ENCODE peak calls at places on chromosomes 1 and 21, in eight cellular contexts. Y is NB4, T is neural crest cell, O is IMR-90, U is lung, W is GM10248, F is thoracic aorta, G is lower lobe of right lung. Z is an unnamed sample.

GRCh38 chr1:206814716-206815341 is 42.5 kb upstream of the IL10 start:
- DNase-seq in T (no peak), U (no peak), G (no peak), W (no peak), F (no peak), O (peak), Y (no peak), Z (no peak)

GRCh38 chr1:3467096-3468036 is 12.9 kb downstream of the ARHGEF16 start:
- DNase-seq in T (no peak), W (no peak), Y (no peak), F (no peak), G (peak), U (no peak), O (no peak), Z (no peak)

GRCh38 chr1:30735124-30735523 is 11.7 kb upstream of the MATN1 start:
- DNase-seq in O (no peak), T (no peak), F (no peak), W (no peak), U (no peak), Y (no peak), G (no peak), Z (no peak)

GRCh38 chr1:210372931-210373627 is 44.4 kb downstream of the HHAT start:
- DNase-seq in W (no peak), O (no peak), T (no peak), Y (no peak), G (no peak), U (no peak), F (no peak), Z (no peak)

GRCh38 chr1:100267284-100267683 is 1.3 kb downstream of the RTCA start:
- DNase-seq in Y (no peak), G (no peak), O (no peak), F (no peak), T (no peak), U (no peak), W (no peak), Z (no peak)

GRCh38 chr1:32025515-32025914 is 11.8 kb downstream of the KHDRBS1 start:
- DNase-seq in W (no peak), G (no peak), T (no peak), U (no peak), O (no peak), F (no peak), Y (no peak), Z (no peak)

GRCh38 chr1:11568687-11569086 is 85.5 kb downstream of the FBXO2 start:
- DNase-seq in T (no peak), F (no peak), Y (no peak), G (no peak), O (no peak), U (no peak), W (no peak), Z (no peak)

GRCh38 chr1:65948609-65949229 is 156.0 kb downstream of the PDE4B start:
- DNase-seq in Y (peak), O (peak), F (no peak), G (no peak), W (no peak), U (no peak), T (no peak), Z (no peak)

GRCh38 chr1:154869351-154870116 is 547 bp downstream of the KCNN3 start:
- DNase-seq in F (peak), O (peak), Y (no peak), T (no peak), W (no peak), U (peak), G (peak), Z (no peak)

GRCh38 chr1:8463144-8463927 is 145.4 kb downstream of the SLC45A1 start:
- DNase-seq in Y (no peak), G (no peak), F (no peak), O (peak), T (no peak), U (no peak), W (no peak), Z (no peak)

GRCh38 chr1:58592521-58593134 is 15.6 kb upstream of the TACSTD2 start:
- DNase-seq in W (no peak), F (peak), G (peak), Y (no peak), T (no peak), U (peak), O (peak), Z (no peak)

GRCh38 chr1:58587667-58588066 is 10.6 kb upstream of the TACSTD2 start:
- DNase-seq in Y (no peak), F (no peak), W (no peak), U (no peak), O (no peak), T (no peak), G (no peak), Z (no peak)

GRCh38 chr1:58585591-58586151 is 8.6 kb upstream of the TACSTD2 start:
- DNase-seq in O (peak), W (no peak), U (peak), Y (no peak), F (no peak), G (peak), T (no peak), Z (no peak)

GRCh38 chr1:58586296-58586695 is 9.2 kb upstream of the TACSTD2 start:
- DNase-seq in F (no peak), G (no peak), Y (no peak), T (no peak), W (no peak), U (no peak), O (peak), Z (no peak)

DNA sequence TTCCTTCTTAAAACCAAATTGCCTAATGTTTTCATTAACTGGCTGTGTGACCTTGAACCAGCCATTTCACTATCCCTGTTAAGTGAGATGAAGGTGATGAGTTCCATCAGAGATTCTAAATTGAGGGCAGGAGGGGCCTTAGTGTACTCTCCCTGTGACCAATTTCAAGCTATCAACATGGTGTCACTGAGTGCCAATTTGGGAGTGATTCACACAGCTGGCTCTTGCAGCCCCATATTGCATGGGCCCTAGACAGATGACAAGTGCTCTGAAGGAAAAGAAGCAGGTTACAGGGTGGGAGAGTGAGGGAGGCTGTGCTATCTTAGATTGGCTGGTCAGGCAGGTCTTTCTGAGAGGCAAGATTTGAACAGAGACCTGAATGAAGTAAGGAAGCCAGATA is 13.0 kb upstream of the TACSTD2 start:
- DNase-seq in G (no peak), T (no peak), U (no peak), O (no peak), Y (no peak), W (no peak), F (no peak), Z (no peak)
- TF ChIP-seq CTCF in G (no peak), T (no peak), U (no peak), O (no peak), Y (no peak), W (no peak), F (no peak), Z (no peak)

DNA sequence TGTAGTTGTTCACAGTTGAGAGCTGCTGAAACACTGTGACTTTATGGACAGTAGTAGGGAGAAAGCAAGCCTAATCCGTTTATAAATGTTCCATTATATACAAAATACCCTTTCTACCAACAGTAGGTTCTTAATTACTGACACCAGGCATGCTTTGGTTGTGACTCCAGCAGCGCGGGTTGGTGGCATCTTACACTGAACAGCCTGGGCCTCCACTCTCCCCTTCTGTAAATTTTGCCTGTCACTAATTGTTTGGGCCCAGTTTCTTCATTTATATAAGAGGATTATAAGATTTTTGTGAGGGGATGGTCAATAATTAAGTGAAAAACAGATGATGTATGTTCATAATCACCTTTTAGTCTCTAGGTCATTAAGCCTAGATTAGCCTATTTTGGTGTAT is 58.2 kb downstream of the ITSN1 start:
- DNase-seq in Y (no peak), F (no peak), G (no peak), T (no peak), W (no peak), U (no peak), O (no peak), Z (no peak)
- TF ChIP-seq CTCF in Y (no peak), F (no peak), G (no peak), T (no peak), W (no peak), U (no peak), O (no peak), Z (no peak)

GRCh38 chr21:27464643-27465042 is 497.8 kb upstream of the ADAMTS5 start:
- DNase-seq in Y (no peak), G (no peak), O (no peak), W (no peak), T (no peak), U (no peak), F (no peak), Z (no peak)
- TF ChIP-seq CTCF in Y (no peak), G (no peak), O (no peak), W (no peak), T (no peak), U (no peak), F (no peak), Z (no peak)

GRCh38 chr1:156928043-156928602 is 7.7 kb downstream of the LRRC71 start:
- DNase-seq in U (no peak), Y (no peak), F (no peak), W (no peak), O (no peak), G (no peak), T (no peak), Z (no peak)
- TF ChIP-seq CTCF in U (no peak), Y (no peak), F (no peak), W (no peak), O (no peak), G (no peak), T (peak), Z (no peak)

DNA sequence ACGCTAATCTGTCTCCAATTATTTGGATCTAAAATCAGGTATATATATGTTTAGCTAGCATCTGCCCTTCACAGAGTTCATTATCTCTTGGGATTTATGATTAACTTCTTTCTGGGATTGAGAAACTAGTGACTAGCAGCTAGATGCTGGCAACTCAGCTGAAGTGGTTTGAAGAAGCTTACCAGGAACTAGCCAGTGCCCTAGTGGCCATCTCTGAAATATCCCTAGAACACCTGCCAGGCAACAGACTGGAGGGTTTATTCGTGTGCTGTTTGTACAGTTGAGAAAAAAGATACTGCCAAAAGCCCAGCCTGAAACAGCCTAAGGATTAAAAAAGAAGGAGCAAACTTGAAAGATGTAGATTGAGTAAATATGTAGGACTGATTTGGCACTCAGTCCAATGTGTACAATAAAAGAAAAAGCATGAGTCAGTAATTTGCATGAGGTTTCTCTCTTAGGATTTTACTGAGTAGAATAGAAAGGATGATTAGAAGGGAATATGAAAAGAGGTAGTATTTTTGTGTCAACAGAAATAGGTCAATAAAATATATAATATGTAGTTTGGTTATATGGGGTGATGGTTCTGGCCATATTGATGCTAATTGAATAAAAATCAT is 1144.6 kb upstream of the ADGRL2 start:
- DNase-seq in Y (peak), F (no peak), U (no peak), W (peak), G (no peak), T (no peak), O (no peak), Z (no peak)
- TF ChIP-seq CTCF in Y (peak), F (no peak), U (no peak), W (no peak), G (no peak), T (peak), O (no peak), Z (no peak)

DNA sequence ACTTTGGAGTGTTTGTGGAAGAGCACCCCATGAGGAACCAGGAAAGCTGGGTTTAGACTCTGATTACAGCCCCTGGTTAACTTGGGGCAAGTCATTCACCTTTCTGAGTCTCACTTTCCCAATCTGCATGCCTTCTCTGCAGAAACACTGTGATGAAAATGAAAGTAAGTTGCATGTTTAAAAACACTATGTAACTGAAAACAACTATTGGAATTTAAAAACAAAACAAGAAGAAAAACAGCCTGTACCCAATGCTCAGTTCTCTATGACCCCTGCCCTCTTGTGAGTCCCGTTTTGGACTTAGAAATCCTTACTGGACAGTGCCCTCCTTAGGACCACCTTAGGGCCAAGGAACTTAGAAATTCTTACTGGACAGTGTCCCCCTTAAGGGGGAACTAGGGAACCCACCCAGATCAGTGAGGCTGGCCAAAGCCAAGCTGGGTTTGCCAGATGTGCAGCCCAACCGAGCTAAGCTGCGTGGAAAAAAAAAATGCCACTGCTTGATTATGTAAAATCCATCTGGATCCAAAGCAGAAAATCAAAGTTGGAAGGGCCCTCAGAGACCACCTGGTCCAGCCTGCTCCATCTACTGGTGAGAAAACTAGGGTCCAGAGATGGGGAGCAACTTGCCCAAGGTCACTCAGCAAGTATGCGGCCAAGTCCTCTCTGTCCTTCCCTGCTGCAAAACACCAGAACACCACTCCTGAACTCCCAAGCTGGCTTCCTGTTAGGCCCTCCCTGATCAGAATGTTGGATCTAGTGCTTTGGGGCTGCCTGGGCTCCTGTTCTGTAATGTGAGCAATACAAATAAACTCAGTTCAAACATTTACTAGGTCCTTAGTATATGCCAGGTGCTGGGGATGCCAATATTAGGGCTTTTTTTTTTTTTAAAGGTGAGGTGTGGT is 77.7 kb downstream of the MRPL37 start:
- DNase-seq in U (no peak), Y (no peak), G (no peak), T (no peak), O (no peak), F (no peak), W (peak), Z (no peak)
- TF ChIP-seq CTCF in U (no peak), Y (no peak), G (no peak), T (no peak), O (no peak), F (no peak), W (no peak), Z (no peak)

DNA sequence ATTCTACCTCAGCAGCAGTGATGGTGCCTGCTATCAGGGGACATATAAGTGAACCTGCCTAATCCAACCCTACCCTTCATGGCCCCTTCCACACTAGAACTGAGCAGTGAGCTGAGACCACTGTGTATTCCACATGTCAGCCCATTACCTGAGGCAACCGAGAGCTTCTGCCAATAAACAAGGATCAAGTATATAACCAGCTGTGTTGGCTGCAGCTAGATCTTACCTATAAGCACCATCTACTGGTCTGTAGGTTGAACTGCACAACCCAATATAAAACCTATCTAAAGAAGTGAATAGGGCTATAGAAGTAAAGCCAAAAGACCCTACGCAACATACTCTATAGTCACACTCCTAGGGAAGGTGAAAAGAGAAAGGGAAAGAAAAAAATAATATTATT is 376.9 kb downstream of the HHIPL2 start:
- DNase-seq in U (no peak), F (no peak), G (no peak), O (peak), W (peak), T (no peak), Y (peak), Z (no peak)
- TF ChIP-seq CTCF in U (peak), F (no peak), G (peak), O (peak), W (peak), T (peak), Y (peak), Z (no peak)

GRCh38 chr1:226638001-226638601 is 89.5 kb downstream of the STUM start:
- DNase-seq in G (peak), U (no peak), T (no peak), W (no peak), F (no peak), Y (no peak), O (no peak), Z (peak)

GRCh38 chr1:226635456-226635941 is 86.9 kb downstream of the STUM start:
- DNase-seq in T (no peak), Y (no peak), O (no peak), F (no peak), G (peak), U (no peak), W (no peak), Z (peak)

GRCh38 chr1:226638608-226639007 is 90.0 kb downstream of the STUM start:
- DNase-seq in F (no peak), T (no peak), Y (no peak), G (peak), U (no peak), O (no peak), W (no peak), Z (no peak)

GRCh38 chr1:226636847-226637096 is 88.2 kb downstream of the STUM start:
- DNase-seq in Y (no peak), O (no peak), U (no peak), G (no peak), F (no peak), T (no peak), W (no peak), Z (no peak)

GRCh38 chr1:226637147-226637935 is 88.8 kb downstream of the STUM start:
- DNase-seq in O (no peak), T (no peak), U (no peak), G (no peak), F (no peak), W (no peak), Y (no peak), Z (peak)
- TF ChIP-seq CTCF in O (peak), T (peak), U (no peak), G (peak), F (peak), W (no peak), Y (no peak), Z (no peak)

GRCh38 chr1:179953974-179954493 is 576 bp upstream of the CEP350 start:
- DNase-seq in G (no peak), O (peak), F (no peak), W (peak), U (peak), Y (peak), T (no peak), Z (peak)
- TF ChIP-seq CTCF in G (peak), O (peak), F (peak), W (no peak), U (no peak), Y (no peak), T (peak), Z (peak)